ENCODE peak calls at places on chromosome 7, in ten cellular contexts. J, W, H, Y, C, O, U, V, B and L are unnamed samples.

GRCh38 chr7:119281181-119281846 is 991.7 kb upstream of the KCND2 start:
- DNase-seq in J (no peak), W (no peak), H (no peak), Y (no peak), C (no peak), O (no peak), U (no peak), V (no peak), B (no peak), L (no peak)

GRCh38 chr7:124779194-124779593 is 13.6 kb upstream of the GPR37 start:
- DNase-seq in J (no peak), W (no peak), H (no peak), Y (no peak), C (no peak), O (no peak), U (no peak), V (no peak), B (no peak), L (no peak)

GRCh38 chr7:34064511-34065158 is 159.3 kb downstream of the BMPER start:
- DNase-seq in J (no peak), W (no peak), H (no peak), Y (peak), C (no peak), O (peak), U (peak), V (peak), B (peak), L (no peak)

GRCh38 chr7:34224259-34224658 is 318.9 kb downstream of the BMPER start:
- DNase-seq in J (no peak), W (no peak), H (no peak), Y (no peak), C (no peak), O (no peak), U (no peak), V (no peak), B (no peak), L (no peak)

GRCh38 chr7:41882745-41883527 is 180.0 kb upstream of the INHBA start:
- DNase-seq in J (peak), W (no peak), H (no peak), Y (no peak), C (no peak), O (no peak), U (no peak), V (no peak), B (no peak), L (no peak)

GRCh38 chr7:15751191-15751701 is 64.8 kb upstream of the MEOX2 start:
- DNase-seq in J (no peak), W (no peak), H (no peak), Y (no peak), C (no peak), O (no peak), U (no peak), V (no peak), B (no peak), L (no peak)

GRCh38 chr7:127940365-127941160 is 90.7 kb downstream of the LRRC4 start:
- DNase-seq in J (no peak), W (no peak), H (no peak), Y (no peak), C (no peak), O (no peak), U (no peak), V (no peak), B (no peak), L (no peak)

GRCh38 chr7:116588225-116588624 is 63.4 kb downstream of the CAV1 start:
- DNase-seq in J (no peak), W (no peak), H (no peak), Y (no peak), C (no peak), O (peak), U (no peak), V (no peak), B (no peak), L (no peak)

GRCh38 chr7:129670636-129671035 is 59.1 kb downstream of the NRF1 start:
- DNase-seq in J (no peak), W (no peak), H (no peak), Y (no peak), C (no peak), O (peak), U (no peak), V (no peak), B (no peak), L (no peak)

GRCh38 chr7:157830331-157830730 is 493.5 kb downstream of the DNAJB6 start:
- DNase-seq in J (no peak), W (no peak), H (no peak), Y (no peak), C (no peak), O (no peak), U (peak), V (no peak), B (no peak), L (no peak)

GRCh38 chr7:142535123-142535779 is 214.0 kb upstream of the PRSS1 start:
- DNase-seq in J (no peak), W (no peak), H (no peak), Y (peak), C (peak), O (peak), U (no peak), V (peak), B (no peak), L (no peak)

DNA sequence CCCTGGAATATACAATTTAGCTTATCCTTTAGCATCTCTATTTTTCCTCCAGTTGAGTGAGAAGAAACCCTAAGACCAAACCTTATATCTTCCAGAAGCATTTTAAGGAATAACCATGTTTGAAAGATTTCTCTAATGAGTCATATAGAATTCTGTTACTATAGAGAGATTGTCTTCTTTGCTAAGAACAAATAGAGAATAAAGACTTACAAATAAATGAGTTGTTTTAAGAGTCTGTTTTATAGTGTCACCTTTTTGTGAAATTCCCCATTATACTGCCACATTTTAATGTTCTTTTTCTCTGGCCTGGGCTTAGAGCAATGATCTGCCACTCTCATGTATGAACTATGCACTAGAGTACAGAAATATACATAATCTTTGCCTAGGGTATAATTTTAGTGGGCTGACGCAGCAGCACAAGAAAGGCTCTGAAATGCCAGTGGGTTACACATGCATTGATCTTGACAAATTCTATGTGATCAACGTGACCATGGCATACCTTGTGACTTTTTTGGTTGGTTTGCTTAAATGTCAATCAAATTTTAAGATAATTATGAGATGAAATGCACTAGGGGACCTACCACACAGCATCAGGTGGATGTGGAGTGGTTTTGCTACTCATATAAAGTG is 145.1 kb upstream of the MKLN1 start:
- DNase-seq in J (no peak), W (no peak), H (no peak), Y (no peak), C (no peak), O (peak), U (no peak), V (no peak), B (no peak), L (no peak)
- TF ChIP-seq POLR2A in J (no peak), W (no peak), H (no peak), Y (no peak), C (no peak), O (no peak), U (no peak), V (no peak), B (no peak), L (no peak)

DNA sequence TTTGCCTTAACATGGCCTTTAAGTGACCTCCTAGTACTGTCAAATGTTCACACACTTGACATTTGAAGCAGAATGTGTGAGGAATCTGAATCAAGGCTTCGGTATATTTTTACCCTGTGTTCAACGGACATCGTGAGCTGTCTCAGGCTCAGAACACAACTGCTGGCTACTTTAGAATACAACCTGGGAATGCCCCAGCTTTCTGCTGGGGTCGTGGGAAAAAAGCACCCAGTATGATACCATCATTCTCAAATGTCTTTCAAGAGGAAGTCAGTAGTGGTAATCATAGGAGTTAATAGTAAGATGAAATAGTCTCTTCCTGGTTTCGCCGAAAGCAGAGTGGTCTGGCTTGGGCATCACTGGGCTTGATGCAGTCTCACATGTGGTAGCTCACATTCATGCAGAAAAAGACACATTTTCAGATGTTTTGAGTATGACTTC is 67.2 kb downstream of the CREB5 start:
- DNase-seq in J (no peak), W (no peak), H (no peak), Y (no peak), C (no peak), O (no peak), U (no peak), V (no peak), B (no peak), L (no peak)
- TF ChIP-seq POLR2A in J (no peak), W (no peak), H (no peak), Y (no peak), C (peak), O (no peak), U (no peak), V (no peak), B (no peak), L (no peak)

GRCh38 chr7:894164-894867 is 18.0 kb downstream of the GET4 start:
- DNase-seq in J (no peak), W (no peak), H (no peak), Y (no peak), C (no peak), O (no peak), U (no peak), V (no peak), B (no peak), L (no peak)

GRCh38 chr7:896346-897075 is 20.2 kb downstream of the GET4 start:
- DNase-seq in J (no peak), W (no peak), H (no peak), Y (no peak), C (no peak), O (no peak), U (no peak), V (no peak), B (no peak), L (no peak)

GRCh38 chr7:895451-896052 is 19.2 kb downstream of the GET4 start:
- DNase-seq in J (no peak), W (no peak), H (no peak), Y (no peak), C (no peak), O (no peak), U (no peak), V (no peak), B (no peak), L (no peak)

GRCh38 chr7:893686-894085 is 17.3 kb downstream of the GET4 start:
- DNase-seq in J (no peak), W (no peak), H (no peak), Y (no peak), C (no peak), O (no peak), U (no peak), V (no peak), B (no peak), L (no peak)

GRCh38 chr7:894927-895450 is 18.6 kb downstream of the GET4 start:
- DNase-seq in J (no peak), W (no peak), H (no peak), Y (no peak), C (no peak), O (no peak), U (no peak), V (no peak), B (no peak), L (no peak)
- TF ChIP-seq POLR2A in J (no peak), W (no peak), H (no peak), Y (no peak), C (no peak), O (no peak), U (no peak), V (no peak), B (no peak), L (no peak)

GRCh38 chr7:150368884-150369739 is 490 bp downstream of the REPIN1 start:
- DNase-seq in J (no peak), W (peak), H (peak), Y (peak), C (peak), O (peak), U (no peak), V (peak), B (peak), L (no peak)

GRCh38 chr7:150367187-150367510 is 1.5 kb upstream of the REPIN1 start:
- DNase-seq in J (no peak), W (no peak), H (no peak), Y (no peak), C (no peak), O (no peak), U (no peak), V (no peak), B (no peak), L (no peak)

GRCh38 chr7:150367677-150368097 is 935 bp upstream of the REPIN1 start:
- DNase-seq in J (no peak), W (no peak), H (no peak), Y (no peak), C (no peak), O (peak), U (no peak), V (no peak), B (no peak), L (no peak)

GRCh38 chr7:150369740-150370501 is 1.3 kb downstream of the REPIN1 start:
- DNase-seq in J (no peak), W (no peak), H (no peak), Y (no peak), C (no peak), O (no peak), U (no peak), V (no peak), B (no peak), L (no peak)

DNA sequence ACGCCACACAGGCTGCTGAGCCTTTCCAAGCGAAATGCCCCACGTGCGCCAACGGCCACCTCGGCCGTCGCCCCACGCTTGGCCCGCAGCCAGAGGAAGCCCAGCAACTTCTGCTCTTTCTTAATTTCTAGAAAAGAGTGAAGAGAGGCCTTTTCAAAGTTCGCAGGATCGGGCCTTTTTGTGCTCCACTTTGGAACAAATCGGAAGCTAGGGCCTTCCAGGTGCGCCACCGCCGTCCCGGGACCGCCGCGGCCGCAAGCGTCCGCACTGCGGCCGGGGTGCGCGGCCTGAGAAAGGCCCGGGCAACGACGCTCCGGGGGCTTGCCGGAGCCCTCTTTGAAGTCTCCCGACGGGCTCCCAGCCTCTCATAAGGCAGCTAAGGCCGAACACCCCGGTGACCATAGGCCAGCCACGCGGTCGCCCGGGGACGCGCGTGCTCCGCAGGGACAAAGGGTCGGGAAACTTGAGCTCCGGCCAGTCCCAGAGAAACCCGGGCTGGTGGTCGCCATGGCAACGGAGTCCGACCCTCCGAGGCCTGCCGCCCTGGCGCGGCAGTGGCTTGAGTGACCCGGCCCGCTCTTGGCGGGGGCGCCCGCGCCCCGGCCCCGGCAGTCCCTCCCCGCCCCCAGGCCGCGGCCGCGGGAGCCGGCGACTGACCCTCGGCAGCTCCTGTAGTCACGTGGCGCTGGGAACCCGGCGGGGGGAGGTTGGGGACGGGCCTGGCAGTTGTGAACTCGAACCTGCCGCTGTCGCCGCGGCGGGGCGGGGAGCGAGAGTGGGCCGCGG is at the start of gene REPIN1:
- DNase-seq in J (peak), W (peak), H (peak), Y (peak), C (peak), O (peak), U (peak), V (peak), B (peak), L (peak)
- TF ChIP-seq POLR2A in J (peak), W (peak), H (peak), Y (peak), C (no peak), O (no peak), U (peak), V (peak), B (peak), L (no peak)

GRCh38 chr7:74684921-74685320 is 27.4 kb downstream of the GTF2I start:
- DNase-seq in J (no peak), W (no peak), H (no peak), Y (no peak), C (no peak), O (no peak), U (no peak), V (peak), B (no peak), L (no peak)

GRCh38 chr7:74690474-74690873 is 33.0 kb downstream of the GTF2I start:
- DNase-seq in J (no peak), W (no peak), H (no peak), Y (no peak), C (no peak), O (no peak), U (no peak), V (no peak), B (no peak), L (no peak)
- TF ChIP-seq POLR2A in J (no peak), W (no peak), H (no peak), Y (no peak), C (no peak), O (no peak), U (no peak), V (no peak), B (no peak), L (no peak)

GRCh38 chr7:10939911-10940747 is 33.5 kb upstream of the PHF14 start:
- DNase-seq in J (peak), W (peak), H (peak), Y (peak), C (peak), O (peak), U (peak), V (peak), B (peak), L (peak)
- TF ChIP-seq POLR2A in J (peak), W (peak), H (peak), Y (peak), C (peak), O (peak), U (peak), V (peak), B (peak), L (no peak)

GRCh38 chr7:26367219-26367711 is 75.6 kb downstream of the SNX10 start:
- DNase-seq in J (no peak), W (no peak), H (no peak), Y (no peak), C (no peak), O (no peak), U (no peak), V (no peak), B (no peak), L (no peak)
- TF ChIP-seq POLR2A in J (no peak), W (no peak), H (no peak), Y (no peak), C (no peak), O (no peak), U (no peak), V (no peak), B (no peak), L (no peak)

GRCh38 chr7:106110885-106111670 is 1.0 kb downstream of the SYPL1 start:
- DNase-seq in J (no peak), W (no peak), H (no peak), Y (no peak), C (no peak), O (no peak), U (no peak), V (no peak), B (no peak), L (no peak)

GRCh38 chr7:106112118-106112971 is at the start of gene SYPL1:
- DNase-seq in J (peak), W (peak), H (peak), Y (peak), C (peak), O (peak), U (peak), V (peak), B (peak), L (peak)

GRCh38 chr7:106112972-106113421 is 885 bp upstream of the SYPL1 start:
- DNase-seq in J (no peak), W (no peak), H (no peak), Y (no peak), C (no peak), O (no peak), U (no peak), V (no peak), B (no peak), L (no peak)

GRCh38 chr7:106110238-106110560 is 1.9 kb downstream of the SYPL1 start:
- DNase-seq in J (no peak), W (no peak), H (no peak), Y (no peak), C (no peak), O (no peak), U (no peak), V (no peak), B (no peak), L (no peak)

GRCh38 chr7:106111671-106112117 is 418 bp downstream of the SYPL1 start:
- DNase-seq in J (peak), W (peak), H (no peak), Y (peak), C (peak), O (no peak), U (peak), V (peak), B (peak), L (no peak)
- TF ChIP-seq POLR2A in J (no peak), W (no peak), H (no peak), Y (peak), C (peak), O (peak), U (no peak), V (no peak), B (no peak), L (no peak)

DNA sequence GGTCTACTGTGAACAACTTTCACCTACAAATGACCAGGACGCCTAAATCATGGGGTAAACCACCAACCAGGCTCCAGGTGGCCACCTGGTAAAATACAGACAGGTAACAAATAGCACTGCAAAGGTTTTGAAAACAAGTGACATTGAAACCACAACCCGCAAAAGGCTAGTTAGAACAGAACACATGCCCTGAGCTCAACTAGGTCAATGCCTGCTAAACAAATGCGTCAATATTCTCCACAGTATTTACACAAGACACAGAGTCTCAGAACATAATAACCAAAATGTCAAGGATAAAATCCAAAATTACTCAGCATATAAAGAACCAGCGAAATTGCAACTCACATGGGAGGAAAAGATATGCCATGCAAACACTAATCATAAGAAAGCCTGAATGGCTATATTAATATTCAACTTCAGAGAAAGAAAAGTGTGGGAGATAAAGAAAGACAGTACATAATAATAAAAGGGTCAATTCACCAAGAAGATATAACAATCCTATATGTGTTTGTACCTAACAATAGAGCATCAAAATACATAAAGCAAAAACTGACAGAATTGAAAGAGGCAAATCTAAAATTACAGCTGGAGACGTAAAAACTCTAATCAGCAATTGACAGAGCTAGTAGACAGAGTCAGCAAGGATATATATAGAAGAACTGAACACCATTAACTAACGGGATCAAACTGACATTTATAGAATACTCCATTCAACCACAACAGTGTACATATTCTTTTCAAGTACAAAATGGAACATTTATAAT is 47.6 kb downstream of the SMURF1 start:
- DNase-seq in J (no peak), W (no peak), H (peak), Y (no peak), C (no peak), O (peak), U (no peak), V (no peak), B (no peak), L (no peak)
- TF ChIP-seq POLR2A in J (no peak), W (no peak), H (no peak), Y (no peak), C (no peak), O (no peak), U (no peak), V (no peak), B (no peak), L (no peak)